ENCODE peak calls at places on chromosomes 7 and 10, in five cellular contexts. Q, Y, H, S and I are unnamed samples.

GRCh38 chr7:127650842-127651555 is 995 bp upstream of the SND1 start:
- DNase-seq in S (no peak), Q (no peak), H (no peak), Y (peak), I (peak)

GRCh38 chr7:150382844-150383225 is 3.7 kb downstream of the ZNF775 start:
- DNase-seq in Q (no peak), S (no peak), Y (no peak), H (no peak), I (no peak)

GRCh38 chr10:74104480-74104879 is 46.1 kb downstream of the AP3M1 start:
- DNase-seq in Y (no peak), Q (no peak), H (no peak), S (no peak), I (no peak)

GRCh38 chr7:7103343-7104313 is 78.7 kb upstream of the C1GALT1 start:
- DNase-seq in Y (peak), H (no peak), S (no peak), Q (no peak), I (no peak)

GRCh38 chr7:76512941-76513816 is 2.8 kb downstream of the UPK3B start:
- DNase-seq in H (no peak), Q (no peak), Y (peak), S (no peak), I (peak)

GRCh38 chr10:5070648-5071410 is 23.4 kb upstream of the AKR1C3 start:
- DNase-seq in Q (no peak), Y (peak), S (no peak), H (no peak), I (no peak)

GRCh38 chr7:106870528-106870927 is 5.4 kb downstream of the PIK3CG start:
- DNase-seq in Y (no peak), Q (no peak), H (no peak), S (no peak), I (no peak)

GRCh38 chr10:115030483-115031200 is 62.5 kb upstream of the ATRNL1 start:
- DNase-seq in Y (no peak), S (no peak), H (no peak), Q (peak), I (no peak)

GRCh38 chr7:26293569-26294308 is 2.1 kb downstream of the SNX10 start:
- DNase-seq in H (no peak), Y (no peak), S (no peak), Q (no peak), I (no peak)

GRCh38 chr7:105673367-105674188 is 92.3 kb upstream of the EFCAB10 start:
- DNase-seq in Q (no peak), H (no peak), Y (no peak), S (no peak), I (no peak)

GRCh38 chr10:29646960-29647431 is 12.2 kb upstream of the SVIL start:
- DNase-seq in Q (no peak), H (no peak), S (no peak), Y (peak), I (no peak)

GRCh38 chr10:36171546-36171945 is 529.5 kb upstream of the FZD8 start:
- DNase-seq in Q (no peak), Y (peak), S (no peak), H (no peak), I (no peak)

GRCh38 chr7:8881916-8882315 is 448.5 kb downstream of the NXPH1 start:
- DNase-seq in S (no peak), Y (no peak), Q (peak), H (no peak), I (no peak)

GRCh38 chr7:16695621-16696237 is 49.7 kb downstream of the BZW2 start:
- DNase-seq in Q (peak), S (peak), H (no peak), Y (peak), I (no peak)

GRCh38 chr7:121960678-121961461 is 87.9 kb downstream of the PTPRZ1 start:
- DNase-seq in S (peak), H (peak), Q (no peak), Y (peak), I (peak)

GRCh38 chr10:101020427-101020826 is 10.5 kb downstream of the PDZD7 start:
- DNase-seq in S (no peak), H (no peak), Q (no peak), Y (no peak), I (no peak)
- H2BK12ac ChIP-seq in S (no peak), H (no peak), Q (no peak), Y (no peak), I (no peak)

GRCh38 chr7:44279731-44280505 is 45.5 kb downstream of the CAMK2B start:
- DNase-seq in Q (no peak), Y (no peak), S (no peak), H (no peak), I (peak)
- H2BK12ac ChIP-seq in Q (no peak), Y (no peak), S (no peak), H (no peak), I (no peak)

GRCh38 chr10:78288716-78289115 is 255.1 kb downstream of the RPS24 start:
- DNase-seq in S (no peak), Y (no peak), H (no peak), Q (no peak), I (no peak)
- H2BK12ac ChIP-seq in S (no peak), Y (no peak), H (no peak), Q (no peak), I (no peak)

GRCh38 chr10:14543904-14544210 is 213.1 kb upstream of the FRMD4A start:
- DNase-seq in S (no peak), Q (no peak), H (no peak), Y (no peak), I (no peak)

GRCh38 chr10:14540611-14541010 is 209.9 kb upstream of the FRMD4A start:
- DNase-seq in H (no peak), S (no peak), Y (no peak), Q (no peak), I (no peak)

GRCh38 chr10:14545827-14546226 is 215.1 kb upstream of the FRMD4A start:
- DNase-seq in Q (no peak), S (no peak), Y (peak), H (no peak), I (no peak)

GRCh38 chr10:14541379-14541778 is 210.7 kb upstream of the FRMD4A start:
- DNase-seq in Y (no peak), Q (no peak), H (no peak), S (no peak), I (no peak)

DNA sequence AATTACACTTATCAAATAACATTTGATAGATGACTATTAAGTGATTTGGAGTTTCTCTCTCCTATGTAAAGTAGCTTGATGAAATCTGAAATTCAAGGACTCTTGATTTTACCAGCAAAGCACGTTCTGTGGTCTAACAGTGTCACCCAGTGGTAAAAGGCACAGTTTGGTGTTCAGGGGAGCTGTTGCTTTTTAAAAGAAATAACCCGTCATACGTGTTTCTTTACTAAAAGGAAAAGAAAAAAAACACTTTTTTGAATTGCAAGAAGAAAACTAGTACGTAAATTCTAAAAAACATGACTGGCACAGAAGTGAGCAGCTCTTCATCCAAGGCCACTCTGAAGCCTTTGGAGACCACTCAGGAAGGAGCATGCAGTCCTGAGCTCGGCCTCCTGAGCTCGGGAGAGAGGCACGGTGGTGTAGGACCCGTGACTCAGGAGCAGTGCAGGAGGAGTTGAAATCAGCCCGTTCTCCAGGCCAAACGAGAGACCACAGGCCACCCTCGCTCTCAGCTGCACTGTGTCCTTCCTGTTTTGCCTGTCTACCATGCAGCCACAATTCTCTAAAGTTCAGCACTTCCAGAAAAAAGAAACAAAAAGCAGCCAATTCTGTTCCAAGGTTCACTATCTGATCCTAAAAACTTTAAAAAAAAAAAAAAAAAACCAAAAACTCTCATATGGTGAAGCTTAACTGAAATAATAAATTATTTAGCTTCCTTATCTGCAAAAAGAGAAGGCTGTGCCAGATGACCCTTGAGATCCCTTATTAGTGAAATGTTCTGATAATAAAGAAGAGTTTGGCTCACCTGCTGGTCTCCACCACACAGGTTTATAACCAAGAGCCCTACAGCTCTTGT is 212.6 kb upstream of the FRMD4A start:
- DNase-seq in Q (no peak), Y (no peak), S (no peak), H (no peak), I (no peak)
- H2BK12ac ChIP-seq in Q (no peak), Y (no peak), S (no peak), H (no peak), I (no peak)

DNA sequence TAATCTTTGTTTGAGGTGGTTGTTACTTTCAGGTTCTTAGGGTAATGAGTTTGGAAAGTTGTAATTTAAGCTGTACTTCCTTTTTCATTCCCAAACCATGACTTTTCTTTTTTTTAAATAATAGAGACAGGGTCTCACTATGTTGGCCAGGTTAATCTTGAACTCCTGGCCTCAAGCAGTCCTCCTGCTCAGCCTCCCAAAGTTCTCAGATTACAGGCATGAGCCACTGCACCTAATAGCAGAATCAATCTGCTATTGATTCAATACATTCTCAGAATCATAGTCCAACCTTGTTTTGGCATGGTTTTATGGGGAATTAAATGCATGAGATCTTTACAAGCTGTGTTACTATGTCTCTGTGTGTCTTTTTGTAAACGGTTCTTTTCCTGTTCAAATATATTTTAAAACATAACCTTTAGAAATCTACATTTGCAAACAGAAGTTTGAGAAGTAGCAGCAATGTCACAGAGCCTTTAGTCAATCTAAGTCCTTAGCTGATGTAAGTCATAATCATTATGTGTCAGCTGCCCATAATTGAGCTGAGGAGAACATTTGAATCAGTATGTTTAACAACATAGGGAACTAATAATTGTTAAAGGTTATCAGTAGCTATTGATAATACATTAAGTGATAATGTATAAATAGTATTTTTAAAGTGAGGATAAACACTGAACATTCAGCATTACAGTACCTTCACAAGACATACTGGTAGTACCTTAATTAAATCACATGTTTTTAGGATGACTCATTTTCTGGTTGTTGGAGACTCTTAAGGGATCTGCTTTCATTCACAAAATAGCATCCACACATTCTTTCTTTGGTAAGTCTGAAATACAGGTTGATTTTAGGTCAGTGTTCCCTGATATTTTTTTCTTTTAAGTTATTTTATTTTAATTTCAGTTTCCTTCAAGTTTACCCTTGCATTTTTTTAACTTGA is 8.8 kb downstream of the INPP5F start:
- DNase-seq in H (no peak), Y (peak), S (no peak), Q (no peak), I (no peak)
- H2BK12ac ChIP-seq in H (no peak), Y (no peak), S (peak), Q (no peak), I (no peak)

GRCh38 chr10:84341538-84341856 is 13.1 kb downstream of the CCSER2 start:
- DNase-seq in S (no peak), H (no peak), Q (no peak), Y (no peak), I (no peak)

GRCh38 chr10:84340632-84341537 is 12.5 kb downstream of the CCSER2 start:
- DNase-seq in H (no peak), Y (no peak), S (no peak), Q (no peak), I (no peak)

GRCh38 chr10:84341983-84342382 is 13.6 kb downstream of the CCSER2 start:
- DNase-seq in S (no peak), Y (no peak), H (no peak), Q (no peak), I (no peak)

GRCh38 chr10:84339025-84339424 is 10.6 kb downstream of the CCSER2 start:
- DNase-seq in Q (no peak), S (no peak), Y (no peak), H (no peak), I (no peak)

DNA sequence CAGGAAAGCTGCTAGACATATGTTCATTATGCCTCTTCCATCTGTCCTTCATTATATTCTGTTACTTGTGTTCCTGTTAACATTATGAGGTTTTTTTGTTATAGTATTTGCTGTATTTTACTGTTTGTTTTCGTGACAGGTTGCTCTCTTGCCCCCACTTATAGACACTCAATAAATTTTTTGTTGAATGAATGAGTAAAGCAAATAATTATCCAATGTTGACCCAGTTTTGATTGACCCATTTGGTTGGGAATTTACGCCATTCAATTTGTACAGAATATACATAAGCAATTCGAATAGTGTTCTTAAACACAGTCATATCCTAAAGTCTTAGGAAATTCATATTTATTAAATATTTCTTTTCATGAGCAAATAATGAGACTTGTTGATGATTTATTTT is 11.8 kb downstream of the CCSER2 start:
- DNase-seq in S (no peak), Y (no peak), H (no peak), Q (no peak), I (no peak)
- H2BK12ac ChIP-seq in S (no peak), Y (no peak), H (no peak), Q (no peak), I (no peak)

GRCh38 chr10:70368774-70369482 is 13.5 kb downstream of the LRRC20 start:
- DNase-seq in Q (no peak), H (no peak), S (no peak), Y (no peak), I (peak)
- H2BK12ac ChIP-seq in Q (no peak), H (no peak), S (no peak), Y (peak), I (no peak)

DNA sequence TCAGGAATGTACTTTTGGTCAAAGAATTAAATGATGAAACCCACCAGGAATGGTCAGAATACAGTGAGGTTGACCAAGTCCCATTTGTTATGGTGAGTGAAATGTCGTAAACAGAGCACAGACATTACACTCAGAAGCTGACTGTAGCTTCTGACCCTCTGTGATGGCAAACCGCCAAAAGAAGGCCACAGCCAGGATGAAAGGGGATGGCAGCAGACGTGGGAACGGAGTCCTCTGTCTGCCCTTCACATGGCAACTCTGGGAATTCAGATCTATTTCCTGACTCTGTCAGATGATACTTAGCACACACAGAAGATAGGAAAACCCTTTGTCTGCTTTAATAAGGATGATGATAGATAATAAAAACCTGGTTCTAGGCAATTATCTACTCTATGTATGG is 757.1 kb downstream of the SORCS3 start:
- DNase-seq in S (no peak), Q (no peak), Y (no peak), H (no peak), I (no peak)
- H2BK12ac ChIP-seq in S (no peak), Q (no peak), Y (no peak), H (no peak), I (no peak)